ENCODE peak calls at places on chromosomes 5 and 9, in eight cellular contexts. S is stomach, T is prostate gland, P is K562, W is GM12892, Q is HL-60, Z is suprapubic skin, E is transverse colon. R is an unnamed sample.

GRCh38 chr5:146643805-146644204 is 127.8 kb upstream of the GPR151 start:
- DNase-seq in Q (no peak), T (no peak), W (no peak), Z (no peak), E (peak), S (no peak), P (no peak), R (no peak)

GRCh38 chr9:87595605-87596004 is 97.9 kb downstream of the DAPK1 start:
- DNase-seq in S (peak), Z (no peak), E (no peak), P (no peak), T (no peak), Q (no peak), W (no peak), R (no peak)

GRCh38 chr9:77819672-77820071 is 171.6 kb upstream of the GNA14 start:
- DNase-seq in Z (no peak), S (no peak), E (no peak), Q (peak), W (no peak), P (no peak), T (no peak), R (no peak)

GRCh38 chr9:137241490-137242328 is 622 bp downstream of the TUBB4B start:
- DNase-seq in Q (no peak), P (peak), T (no peak), Z (no peak), S (peak), W (peak), E (peak), R (peak)

GRCh38 chr9:26066237-26066636 is 388.0 kb upstream of the TUSC1 start:
- DNase-seq in E (no peak), P (no peak), S (no peak), Q (no peak), T (no peak), Z (no peak), W (no peak), R (no peak)

GRCh38 chr9:134538856-134539562 is 102.6 kb upstream of the COL5A1 start:
- DNase-seq in T (no peak), Q (no peak), S (no peak), P (no peak), W (no peak), E (no peak), Z (no peak), R (no peak)

GRCh38 chr9:93111371-93112115 is 15.5 kb downstream of the CARD19 start:
- DNase-seq in T (no peak), S (no peak), Q (no peak), Z (peak), W (no peak), E (no peak), P (no peak), R (peak)

GRCh38 chr5:142960309-142960696 is 190.1 kb downstream of the ARHGAP26 start:
- DNase-seq in E (no peak), T (no peak), P (no peak), W (no peak), Z (no peak), S (no peak), Q (no peak), R (peak)

GRCh38 chr9:128251701-128252100 is 24.1 kb downstream of the GOLGA2 start:
- DNase-seq in P (no peak), S (no peak), W (no peak), T (no peak), E (no peak), Q (no peak), Z (no peak), R (no peak)

GRCh38 chr9:91163773-91164471 is 197.8 kb downstream of the AUH start:
- DNase-seq in E (peak), W (no peak), Z (peak), Q (no peak), S (no peak), P (no peak), T (no peak), R (no peak)

GRCh38 chr5:66840527-66841013 is 244.4 kb downstream of the MAST4 start:
- DNase-seq in E (no peak), S (no peak), P (no peak), W (peak), T (no peak), Z (no peak), Q (peak), R (peak)

GRCh38 chr5:38468202-38468656 is 88.2 kb downstream of the LIFR start:
- DNase-seq in W (no peak), T (no peak), P (no peak), S (no peak), Z (peak), Q (no peak), E (no peak), R (peak)

GRCh38 chr9:32992596-32993238 is 8.7 kb downstream of the APTX start:
- DNase-seq in Q (peak), Z (no peak), P (no peak), S (no peak), E (no peak), T (no peak), W (no peak), R (no peak)

GRCh38 chr9:96193356-96193755 is 108.6 kb downstream of the HSD17B3 start:
- DNase-seq in E (no peak), Q (no peak), S (no peak), T (no peak), W (no peak), Z (no peak), P (no peak), R (no peak)

GRCh38 chr9:116693233-116693731 is 6.2 kb downstream of the TRIM32 start:
- DNase-seq in W (no peak), S (no peak), E (no peak), Q (no peak), P (no peak), T (no peak), Z (no peak), R (no peak)

GRCh38 chr9:91315191-91315590 is 46.5 kb downstream of the AUH start:
- DNase-seq in E (peak), W (no peak), T (no peak), Z (no peak), P (no peak), S (peak), Q (no peak), R (no peak)

GRCh38 chr9:4713849-4714248 is 27.2 kb downstream of the AK3 start:
- DNase-seq in P (peak), W (no peak), S (no peak), T (no peak), E (no peak), Z (no peak), Q (no peak), R (no peak)

GRCh38 chr5:171623551-171624097 is 162.0 kb upstream of the SMIM23 start:
- DNase-seq in E (no peak), T (no peak), Q (no peak), Z (no peak), P (no peak), W (no peak), S (no peak), R (peak)

GRCh38 chr5:59660737-59661136 is 232.8 kb downstream of the PDE4D start:
- DNase-seq in S (no peak), W (no peak), Z (no peak), P (no peak), E (no peak), Q (no peak), T (no peak), R (no peak)

GRCh38 chr5:32713396-32714381 is 2.6 kb downstream of the NPR3 start:
- DNase-seq in W (no peak), Z (no peak), Q (no peak), S (no peak), P (no peak), E (peak), T (peak), R (no peak)

GRCh38 chr5:136058031-136058971 is 29.5 kb downstream of the TGFBI start:
- DNase-seq in T (no peak), Z (no peak), S (peak), Q (no peak), P (no peak), W (no peak), E (peak), R (peak)

GRCh38 chr5:166618555-166618954 is 1672.9 kb upstream of the WWC1 start:
- DNase-seq in Z (no peak), P (no peak), E (no peak), Q (no peak), S (no peak), T (no peak), W (no peak), R (no peak)

GRCh38 chr5:104430977-104431620 is 868.5 kb upstream of the NUDT12 start:
- DNase-seq in P (no peak), W (no peak), Z (no peak), E (no peak), S (no peak), Q (no peak), T (no peak), R (no peak)

GRCh38 chr9:74953235-74953741 is 576 bp upstream of the C9orf40 start:
- DNase-seq in E (no peak), S (no peak), Z (no peak), Q (no peak), W (no peak), P (no peak), T (no peak), R (no peak)

GRCh38 chr5:154779105-154779504 is 23.9 kb downstream of the LARP1 start:
- DNase-seq in W (no peak), Z (no peak), S (no peak), Q (no peak), P (no peak), T (no peak), E (no peak), R (peak)

GRCh38 chr9:124038790-124039633 is 27.4 kb downstream of the LHX2 start:
- DNase-seq in W (no peak), T (no peak), S (no peak), E (no peak), Q (no peak), Z (no peak), P (no peak), R (no peak)

GRCh38 chr5:107476783-107477182 is 194.0 kb downstream of the EFNA5 start:
- DNase-seq in T (no peak), Q (peak), S (peak), W (no peak), E (peak), Z (no peak), P (no peak), R (no peak)

DNA sequence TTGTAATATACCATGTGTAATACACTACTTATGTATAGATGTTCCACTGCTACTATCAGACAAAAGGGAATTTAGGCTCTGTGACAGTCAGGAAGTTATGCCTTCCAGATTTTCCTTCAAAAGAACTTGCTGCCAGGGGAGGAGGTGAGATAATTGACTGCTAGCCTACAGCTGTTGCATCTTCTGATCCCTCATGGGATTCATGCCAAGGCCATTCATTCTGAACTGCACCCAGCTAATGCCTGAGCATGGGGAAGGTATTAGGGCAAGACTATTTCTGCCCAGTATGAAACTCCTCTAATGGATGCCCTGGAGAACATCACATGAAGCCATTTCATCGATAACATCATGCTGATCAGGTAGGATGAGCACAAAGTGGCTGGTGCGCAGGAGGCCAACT is 746.5 kb upstream of the ZNF608 start:
- DNase-seq in E (no peak), P (no peak), Q (no peak), Z (no peak), T (no peak), S (no peak), W (no peak), R (no peak)
- TF ChIP-seq POLR2AphosphoS5 in E (no peak), P (no peak), Q (no peak), Z (no peak), T (no peak), S (no peak), W (no peak), R (no peak)

GRCh38 chr5:168833383-168833782 is 254.2 kb upstream of the PANK3 start:
- DNase-seq in S (no peak), E (no peak), T (no peak), Q (no peak), P (no peak), W (no peak), Z (no peak), R (no peak)
- TF ChIP-seq POLR2AphosphoS5 in S (no peak), E (no peak), T (no peak), Q (no peak), P (no peak), W (no peak), Z (no peak), R (no peak)

DNA sequence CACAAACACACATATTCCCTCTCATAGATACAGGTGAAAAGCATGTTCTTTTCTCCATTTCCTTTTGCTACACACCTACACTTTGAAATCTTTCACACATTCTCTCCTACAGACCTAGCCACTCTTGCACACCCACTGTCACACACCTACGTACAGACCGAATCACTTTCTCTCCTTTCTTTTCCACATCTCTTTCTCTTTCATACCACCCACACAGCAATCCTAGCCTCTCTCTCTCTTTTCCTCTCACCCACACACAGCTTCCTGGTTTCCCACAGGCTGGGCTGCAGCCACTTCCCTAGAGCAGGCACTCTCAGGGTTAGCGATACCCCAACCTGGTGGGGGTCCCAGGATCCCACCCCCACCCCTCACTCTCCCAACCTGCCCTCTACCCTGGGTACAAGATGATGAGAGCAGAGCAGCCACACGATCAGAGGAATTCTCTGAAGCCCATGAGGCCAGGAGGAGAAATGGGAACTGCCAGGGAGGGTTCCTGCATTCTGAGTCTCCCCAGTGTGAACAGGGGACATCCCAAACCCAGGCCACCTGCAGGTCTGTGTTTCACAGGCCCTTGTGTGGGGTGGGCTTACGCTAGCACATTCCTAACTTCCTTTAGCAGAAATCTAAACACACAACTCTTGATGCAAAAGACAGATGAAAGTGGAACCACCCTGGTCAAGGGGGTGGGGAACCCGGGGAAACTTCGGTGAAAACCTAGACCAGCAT is 17.1 kb upstream of the SYNPO start:
- DNase-seq in W (no peak), E (no peak), P (no peak), Z (no peak), S (no peak), T (no peak), Q (no peak), R (no peak)
- TF ChIP-seq POLR2AphosphoS5 in W (no peak), E (no peak), P (no peak), Z (no peak), S (no peak), T (no peak), Q (no peak), R (no peak)

GRCh38 chr9:1939466-1939865 is 75.7 kb upstream of the SMARCA2 start:
- DNase-seq in P (no peak), E (no peak), Z (no peak), T (no peak), S (no peak), Q (no peak), W (no peak), R (no peak)

GRCh38 chr9:1938135-1938534 is 77.0 kb upstream of the SMARCA2 start:
- DNase-seq in T (no peak), E (no peak), Q (no peak), W (no peak), S (no peak), Z (no peak), P (no peak), R (no peak)

GRCh38 chr9:1941989-1942388 is 73.2 kb upstream of the SMARCA2 start:
- DNase-seq in S (no peak), Q (no peak), W (no peak), E (no peak), T (no peak), Z (no peak), P (no peak), R (no peak)

GRCh38 chr9:1938675-1939170 is 76.4 kb upstream of the SMARCA2 start:
- DNase-seq in S (no peak), W (peak), Q (no peak), E (no peak), P (no peak), Z (no peak), T (no peak), R (no peak)

GRCh38 chr9:1939926-1940368 is 75.2 kb upstream of the SMARCA2 start:
- DNase-seq in P (peak), Z (no peak), T (no peak), W (peak), E (peak), Q (no peak), S (peak), R (peak)
- TF ChIP-seq POLR2AphosphoS5 in P (no peak), Z (no peak), T (peak), W (peak), E (no peak), Q (no peak), S (no peak), R (no peak)

GRCh38 chr5:80206282-80206681 is 49.6 kb downstream of the SERINC5 start:
- DNase-seq in T (no peak), W (no peak), E (no peak), P (no peak), S (no peak), Z (no peak), Q (no peak), R (no peak)

GRCh38 chr5:80210014-80210413 is 45.8 kb downstream of the SERINC5 start:
- DNase-seq in Z (no peak), P (no peak), T (no peak), E (no peak), Q (no peak), S (no peak), W (no peak), R (no peak)

GRCh38 chr5:80208337-80208736 is 47.5 kb downstream of the SERINC5 start:
- DNase-seq in Q (no peak), Z (no peak), T (no peak), W (no peak), E (no peak), P (no peak), S (no peak), R (no peak)

GRCh38 chr5:80204808-80205614 is 50.8 kb downstream of the SERINC5 start:
- DNase-seq in T (no peak), S (peak), E (no peak), Q (no peak), P (peak), Z (no peak), W (no peak), R (peak)

DNA sequence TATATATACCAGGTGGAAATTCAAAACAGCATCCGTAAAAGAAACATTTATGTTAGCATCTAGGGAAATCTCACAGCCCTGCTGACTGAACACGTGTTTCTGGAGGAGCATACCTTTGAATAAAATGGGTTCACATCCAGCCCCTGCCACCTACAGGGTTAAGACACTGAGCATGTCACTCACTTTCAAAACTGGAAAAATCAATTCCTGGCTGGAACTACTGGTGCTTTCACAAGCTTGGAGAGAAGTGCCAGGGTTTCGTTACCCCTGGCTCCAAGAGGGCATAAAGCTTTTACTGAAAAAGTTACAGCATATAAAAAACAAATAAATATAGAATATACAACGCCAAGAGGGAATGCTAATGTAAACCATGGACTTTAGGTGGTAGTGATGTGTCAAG is 48.0 kb downstream of the SERINC5 start:
- DNase-seq in Z (no peak), P (no peak), E (no peak), S (no peak), W (no peak), Q (no peak), T (no peak), R (no peak)
- TF ChIP-seq POLR2AphosphoS5 in Z (no peak), P (no peak), E (no peak), S (no peak), W (no peak), Q (no peak), T (no peak), R (no peak)

GRCh38 chr5:172855597-172856292 is 21.7 kb downstream of the ERGIC1 start:
- DNase-seq in S (peak), W (no peak), E (no peak), P (no peak), T (no peak), Q (no peak), Z (peak), R (no peak)

GRCh38 chr5:172854958-172855357 is 20.9 kb downstream of the ERGIC1 start:
- DNase-seq in Q (no peak), P (no peak), W (no peak), S (no peak), T (no peak), Z (no peak), E (no peak), R (no peak)

GRCh38 chr5:172852490-172853354 is 18.7 kb downstream of the ERGIC1 start:
- DNase-seq in T (no peak), Q (no peak), Z (no peak), W (no peak), S (peak), E (peak), P (no peak), R (peak)

GRCh38 chr5:172853355-172853975 is 19.4 kb downstream of the ERGIC1 start:
- DNase-seq in W (no peak), Z (no peak), Q (no peak), T (no peak), S (no peak), P (no peak), E (no peak), R (no peak)

DNA sequence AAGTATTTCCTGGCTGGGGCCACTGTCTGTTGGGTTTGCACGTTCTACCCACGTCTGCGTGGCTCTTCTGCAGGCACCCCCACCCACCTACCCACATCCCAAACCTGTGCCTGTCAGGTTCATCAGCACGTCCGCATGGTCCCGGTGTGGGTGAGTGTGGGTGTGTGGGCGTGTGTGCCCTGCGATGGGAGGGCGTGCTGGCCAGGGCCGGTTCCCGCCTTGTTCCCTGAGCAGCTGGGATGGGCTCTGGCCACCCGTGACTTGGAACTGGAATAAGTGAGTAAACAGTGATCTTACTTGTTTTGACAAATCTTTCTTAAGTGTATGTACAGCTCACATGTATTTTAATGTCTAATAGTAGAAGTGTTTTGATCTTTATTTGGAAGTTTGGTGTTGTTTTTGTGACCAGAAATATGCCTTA is 20.4 kb downstream of the ERGIC1 start:
- DNase-seq in P (no peak), E (peak), S (peak), Z (peak), W (no peak), Q (no peak), T (peak), R (no peak)
- TF ChIP-seq POLR2AphosphoS5 in P (no peak), E (peak), S (peak), Z (peak), W (no peak), Q (no peak), T (peak), R (no peak)